ENCODE peak calls at places on chromosomes 5 and 9, in nine cellular contexts. S, C, J, U, H, V, F, G and T are unnamed samples.

GRCh38 chr9:21968331-21969010 is 25.7 kb downstream of the CDKN2A start:
- DNase-seq in S (peak; percentile 62), C (no peak), J (no peak), U (no peak), H (no peak), V (no peak), F (no peak), G (no peak), T (no peak)

GRCh38 chr9:105890046-105890822 is 195.9 kb downstream of the TMEM38B start:
- DNase-seq in S (no peak), C (no peak), J (no peak), U (no peak), H (no peak), V (no peak), F (no peak), G (no peak), T (no peak)

GRCh38 chr5:127705120-127705892 is 2.1 kb downstream of the CCDC192 start:
- DNase-seq in S (peak; percentile 77), C (no peak), J (peak; percentile 64), U (no peak), H (peak; percentile 67), V (no peak), F (peak; percentile 75), G (no peak), T (no peak)

GRCh38 chr9:96540106-96540505 is 79.5 kb downstream of the CDC14B start:
- DNase-seq in S (no peak), C (no peak), J (no peak), U (no peak), H (no peak), V (no peak), F (no peak), G (no peak), T (no peak)

GRCh38 chr5:1789838-1790462 is 9.7 kb downstream of the MRPL36 start:
- DNase-seq in S (peak; percentile 95), C (no peak), J (peak; percentile 79), U (no peak), H (no peak), V (no peak), F (peak; percentile 53), G (no peak), T (no peak)

GRCh38 chr5:44770936-44771717 is 37.6 kb upstream of the MRPS30 start:
- DNase-seq in S (no peak), C (no peak), J (no peak), U (no peak), H (no peak), V (peak; percentile 17), F (no peak), G (no peak), T (no peak)

GRCh38 chr5:32027717-32028321 is 146.3 kb downstream of the GOLPH3 start:
- DNase-seq in S (peak; percentile 96), C (no peak), J (peak; percentile 94), U (peak; percentile 49), H (peak; percentile 78), V (no peak), F (peak; percentile 97), G (peak; percentile 41), T (no peak)

GRCh38 chr9:81292056-81292805 is 397.1 kb downstream of the TLE1 start:
- DNase-seq in S (no peak), C (no peak), J (no peak), U (peak; percentile 13), H (no peak), V (no peak), F (no peak), G (no peak), T (no peak)

GRCh38 chr9:127754099-127754760 is 19.1 kb upstream of the TOR2A start:
- DNase-seq in S (peak; percentile 42), C (no peak), J (no peak), U (peak; percentile 52), H (no peak), V (peak; percentile 81), F (peak; percentile 43), G (no peak), T (peak; percentile 83)

GRCh38 chr5:146751781-146752401 is 126.7 kb downstream of the PPP2R2B start:
- DNase-seq in S (no peak), C (no peak), J (no peak), U (no peak), H (no peak), V (no peak), F (no peak), G (no peak), T (no peak)

GRCh38 chr5:1374680-1375055 is 29.8 kb upstream of the CLPTM1L start:
- DNase-seq in S (no peak), C (no peak), J (no peak), U (no peak), H (no peak), V (no peak), F (no peak), G (no peak), T (no peak)

GRCh38 chr9:97900738-97901565 is 21.3 kb downstream of the TRMO start:
- DNase-seq in S (peak; percentile 69), C (no peak), J (peak; percentile 44), U (no peak), H (no peak), V (peak; percentile 24), F (peak; percentile 69), G (no peak), T (no peak)

GRCh38 chr9:130936285-130937117 is 2.5 kb downstream of the FIBCD1 start:
- DNase-seq in S (peak; percentile 84), C (peak; percentile 88), J (peak; percentile 24), U (peak; percentile 76), H (no peak), V (no peak), F (peak; percentile 66), G (no peak), T (no peak)

GRCh38 chr9:7150153-7150890 is 392.5 kb downstream of the KDM4C start:
- DNase-seq in S (no peak), C (no peak), J (no peak), U (no peak), H (no peak), V (no peak), F (no peak), G (no peak), T (no peak)

GRCh38 chr9:16825971-16826370 is 44.5 kb downstream of the BNC2 start:
- DNase-seq in S (peak; percentile 84), C (no peak), J (peak; percentile 70), U (no peak), H (no peak), V (no peak), F (peak; percentile 86), G (no peak), T (no peak)

GRCh38 chr5:124274949-124275348 is 471.5 kb downstream of the ZNF608 start:
- DNase-seq in S (no peak), C (no peak), J (no peak), U (no peak), H (no peak), V (no peak), F (no peak), G (no peak), T (no peak)

GRCh38 chr5:72412283-72413055 is 92.3 kb downstream of the PTCD2 start:
- DNase-seq in S (peak; percentile 47), C (no peak), J (peak; percentile 84), U (no peak), H (no peak), V (no peak), F (peak; percentile 58), G (no peak), T (no peak)

GRCh38 chr5:32810812-32811211 is 99.7 kb downstream of the NPR3 start:
- DNase-seq in S (no peak), C (no peak), J (peak; percentile 83), U (no peak), H (no peak), V (no peak), F (peak; percentile 92), G (no peak), T (no peak)

GRCh38 chr5:32712463-32713395 is 1.6 kb downstream of the NPR3 start:
- DNase-seq in S (peak; percentile 45), C (no peak), J (peak; percentile 19), U (no peak), H (no peak), V (no peak), F (peak; percentile 73), G (no peak), T (no peak)

GRCh38 chr5:111859533-111860270 is 102.7 kb upstream of the NREP start:
- DNase-seq in S (peak; percentile 4), C (no peak), J (peak; percentile 45), U (no peak), H (no peak), V (no peak), F (peak; percentile 95), G (no peak), T (no peak)

GRCh38 chr9:7216004-7216821 is 458.4 kb downstream of the KDM4C start:
- DNase-seq in S (peak; percentile 32), C (no peak), J (no peak), U (no peak), H (no peak), V (no peak), F (no peak), G (no peak), T (no peak)

GRCh38 chr5:175678074-175678473 is 20.2 kb downstream of the HRH2 start:
- DNase-seq in S (no peak), C (no peak), J (no peak), U (no peak), H (no peak), V (no peak), F (no peak), G (no peak), T (no peak)